ENCODE peak calls at places on chromosomes 5 and 9, in four cellular contexts. One of them, this sample, is unnamed.

GRCh38 chr5:180704362-180704761 is 35.5 kb downstream of the OR2Y1 start:
- DNase-seq in upper lobe of right lung: no peak
- DNase-seq in pancreas: no peak
- DNase-seq in body of pancreas: no peak
- DNase-seq in this sample: no peak

GRCh38 chr9:12719431-12719830 is 26.2 kb downstream of the TYRP1 start:
- DNase-seq in upper lobe of right lung: no peak
- DNase-seq in pancreas: no peak
- DNase-seq in body of pancreas: no peak
- DNase-seq in this sample: no peak

GRCh38 chr9:112119225-112120045 is 55.7 kb downstream of the SUSD1 start:
- DNase-seq in upper lobe of right lung: no peak
- DNase-seq in pancreas: peak; percentile 84
- DNase-seq in body of pancreas: peak; percentile 93
- DNase-seq in this sample: peak; percentile 66

GRCh38 chr9:69443178-69443577 is 118.2 kb downstream of the ENTREP1 start:
- DNase-seq in upper lobe of right lung: peak; percentile 18
- DNase-seq in pancreas: no peak
- DNase-seq in body of pancreas: no peak
- DNase-seq in this sample: no peak

GRCh38 chr9:114397848-114398605 is 10.2 kb upstream of the AKNA start:
- DNase-seq in upper lobe of right lung: peak; percentile 99
- DNase-seq in pancreas: peak; percentile 96
- DNase-seq in body of pancreas: peak; percentile 98
- DNase-seq in this sample: peak; percentile 97

GRCh38 chr5:35926389-35927051 is 11.9 kb downstream of the CAPSL start:
- DNase-seq in upper lobe of right lung: no peak
- DNase-seq in pancreas: peak; percentile 55
- DNase-seq in body of pancreas: peak; percentile 62
- DNase-seq in this sample: peak; percentile 55

GRCh38 chr9:134554750-134555655 is 86.6 kb upstream of the COL5A1 start:
- DNase-seq in upper lobe of right lung: peak; percentile 13
- DNase-seq in pancreas: no peak
- DNase-seq in body of pancreas: no peak
- DNase-seq in this sample: no peak

GRCh38 chr5:141598389-141599360 is 20.1 kb downstream of the DIAPH1 start:
- DNase-seq in upper lobe of right lung: no peak
- DNase-seq in pancreas: no peak
- DNase-seq in body of pancreas: no peak
- DNase-seq in this sample: no peak

GRCh38 chr5:58680503-58680902 is 97.6 kb downstream of the RAB3C start:
- DNase-seq in upper lobe of right lung: no peak
- DNase-seq in pancreas: no peak
- DNase-seq in body of pancreas: no peak
- DNase-seq in this sample: no peak

GRCh38 chr5:156475831-156476551 is 149.0 kb downstream of the SGCD start:
- DNase-seq in upper lobe of right lung: no peak
- DNase-seq in pancreas: no peak
- DNase-seq in body of pancreas: peak; percentile 25
- DNase-seq in this sample: peak; percentile 74

GRCh38 chr5:55599148-55600050 is 64.6 kb upstream of the PLPP1 start:
- DNase-seq in upper lobe of right lung: no peak
- DNase-seq in pancreas: no peak
- DNase-seq in body of pancreas: no peak
- DNase-seq in this sample: no peak

GRCh38 chr9:137275203-137275936 is 2.2 kb upstream of the TOR4A start:
- DNase-seq in upper lobe of right lung: peak; percentile 68
- DNase-seq in pancreas: no peak
- DNase-seq in body of pancreas: no peak
- DNase-seq in this sample: no peak

GRCh38 chr9:78972303-78973002 is 599.3 kb upstream of the TLE4 start:
- DNase-seq in upper lobe of right lung: no peak
- DNase-seq in pancreas: no peak
- DNase-seq in body of pancreas: no peak
- DNase-seq in this sample: no peak

GRCh38 chr9:7056237-7056636 is 298.5 kb downstream of the KDM4C start:
- DNase-seq in upper lobe of right lung: no peak
- DNase-seq in pancreas: no peak
- DNase-seq in body of pancreas: no peak
- DNase-seq in this sample: no peak

GRCh38 chr5:156513123-156513814 is 186.3 kb downstream of the SGCD start:
- DNase-seq in upper lobe of right lung: no peak
- DNase-seq in pancreas: no peak
- DNase-seq in body of pancreas: no peak
- DNase-seq in this sample: no peak

GRCh38 chr5:95162231-95162992 is 122.5 kb downstream of the MCTP1 start:
- DNase-seq in upper lobe of right lung: no peak
- DNase-seq in pancreas: no peak
- DNase-seq in body of pancreas: no peak
- DNase-seq in this sample: no peak

GRCh38 chr5:10268100-10268499 is 18.0 kb downstream of the CCT5 start:
- DNase-seq in upper lobe of right lung: no peak
- DNase-seq in pancreas: no peak
- DNase-seq in body of pancreas: no peak
- DNase-seq in this sample: no peak

GRCh38 chr5:176732306-176732705 is 78.1 kb upstream of the UNC5A start:
- DNase-seq in upper lobe of right lung: peak; percentile 52
- DNase-seq in pancreas: no peak
- DNase-seq in body of pancreas: no peak
- DNase-seq in this sample: no peak

GRCh38 chr5:176732736-176733585 is 77.4 kb upstream of the UNC5A start:
- DNase-seq in upper lobe of right lung: peak; percentile 43
- DNase-seq in pancreas: no peak
- DNase-seq in body of pancreas: no peak
- DNase-seq in this sample: peak; percentile 35

GRCh38 chr5:176731506-176732192 is 78.7 kb upstream of the UNC5A start:
- DNase-seq in upper lobe of right lung: peak; percentile 19
- DNase-seq in pancreas: no peak
- DNase-seq in body of pancreas: no peak
- DNase-seq in this sample: no peak

GRCh38 chr5:176728810-176729209 is 81.5 kb downstream of the TSPAN17 start:
- DNase-seq in upper lobe of right lung: no peak
- DNase-seq in pancreas: no peak
- DNase-seq in body of pancreas: no peak
- DNase-seq in this sample: no peak

GRCh38 chr5:176730815-176731475 is 79.4 kb upstream of the UNC5A start:
- DNase-seq in upper lobe of right lung: peak; percentile 16
- DNase-seq in pancreas: no peak
- DNase-seq in body of pancreas: no peak
- DNase-seq in this sample: no peak
- TF ChIP-seq CTCF in upper lobe of right lung: no peak
- TF ChIP-seq CTCF in pancreas: no peak
- TF ChIP-seq CTCF in body of pancreas: no peak
- TF ChIP-seq CTCF in this sample: no peak

GRCh38 chr5:72380491-72381274 is 60.5 kb downstream of the PTCD2 start:
- DNase-seq in upper lobe of right lung: no peak
- DNase-seq in pancreas: no peak
- DNase-seq in body of pancreas: peak; percentile 28
- DNase-seq in this sample: no peak
- H3K27ac ChIP-seq in upper lobe of right lung: no peak overlapping the region
- H3K27ac ChIP-seq in pancreas: no peak overlapping the region
- H3K27ac ChIP-seq in body of pancreas: no peak overlapping the region
- H3K27ac ChIP-seq in this sample: no peak overlapping the region

GRCh38 chr9:117414906-117415583 is at the start of gene ASTN2:
- DNase-seq in upper lobe of right lung: no peak
- DNase-seq in pancreas: peak; percentile 28
- DNase-seq in body of pancreas: peak; percentile 10
- DNase-seq in this sample: peak; percentile 22

GRCh38 chr9:117414220-117414905 is 494 bp downstream of the ASTN2 start:
- DNase-seq in upper lobe of right lung: peak; percentile 64
- DNase-seq in pancreas: peak; percentile 47
- DNase-seq in body of pancreas: peak; percentile 15
- DNase-seq in this sample: peak; percentile 30

GRCh38 chr9:117415584-117415937 is 704 bp upstream of the ASTN2 start:
- DNase-seq in upper lobe of right lung: no peak
- DNase-seq in pancreas: no peak
- DNase-seq in body of pancreas: no peak
- DNase-seq in this sample: no peak

GRCh38 chr9:117418111-117418510 is 3.3 kb upstream of the ASTN2 start:
- DNase-seq in upper lobe of right lung: no peak
- DNase-seq in pancreas: no peak
- DNase-seq in body of pancreas: no peak
- DNase-seq in this sample: no peak

GRCh38 chr9:117416856-117417255 is 2.0 kb upstream of the ASTN2 start:
- DNase-seq in upper lobe of right lung: no peak
- DNase-seq in pancreas: no peak
- DNase-seq in body of pancreas: no peak
- DNase-seq in this sample: no peak
- H3K27me3 ChIP-seq in upper lobe of right lung: peaks cover 45% of the 10 kb centered on the region
- H3K27me3 ChIP-seq in pancreas: no peaks in the 10 kb centered on the region
- H3K27me3 ChIP-seq in body of pancreas: no peaks in the 10 kb centered on the region
- H3K27me3 ChIP-seq in this sample: peaks cover 44% of the 10 kb centered on the region

GRCh38 chr5:116062352-116062751 is 22.5 kb upstream of the COMMD10 start:
- DNase-seq in upper lobe of right lung: no peak
- DNase-seq in pancreas: no peak
- DNase-seq in body of pancreas: no peak
- DNase-seq in this sample: no peak
- TF ChIP-seq CTCF in upper lobe of right lung: no peak
- TF ChIP-seq CTCF in pancreas: no peak
- TF ChIP-seq CTCF in body of pancreas: no peak
- TF ChIP-seq CTCF in this sample: no peak

GRCh38 chr5:131550606-131551005 is 84.4 kb downstream of the RAPGEF6 start:
- DNase-seq in upper lobe of right lung: no peak
- DNase-seq in pancreas: no peak
- DNase-seq in body of pancreas: no peak
- DNase-seq in this sample: no peak
- H3K27ac ChIP-seq in upper lobe of right lung: no peak overlapping the region
- H3K27ac ChIP-seq in pancreas: no peak overlapping the region
- H3K27ac ChIP-seq in body of pancreas: no peak overlapping the region
- H3K27ac ChIP-seq in this sample: no peak overlapping the region